ENCODE peak calls at places on chromosomes 12 and 14, in nine cellular contexts. J is colonic mucosa; W is A673; M is neural progenitor cell; S is CD8-positive, alpha-beta T cell; F is A549; Q is GM12865; T is PC-9; I is fibroblast of pulmonary artery. C is an unnamed sample.

GRCh38 chr12:1117371-1117770 is 126.3 kb downstream of the ERC1 start:
- DNase-seq in I (no peak), W (no peak), F (peak), Q (no peak), J (no peak), T (no peak), S (no peak), M (no peak), C (no peak)

GRCh38 chr14:56482306-56482705 is 97.3 kb upstream of the TMEM260 start:
- DNase-seq in F (peak), I (peak), T (peak), M (peak), Q (peak), W (peak), J (no peak), S (no peak), C (peak)

GRCh38 chr14:89955022-89955414 is 488 bp upstream of the EFCAB11 start:
- DNase-seq in F (no peak), M (no peak), T (peak), W (no peak), S (no peak), J (no peak), I (no peak), Q (no peak), C (no peak)

GRCh38 chr14:20223410-20223809 is at the start of gene OR11H6:
- DNase-seq in J (no peak), W (no peak), M (no peak), Q (no peak), S (no peak), T (no peak), I (no peak), F (no peak), C (no peak)

GRCh38 chr12:94714378-94714777 is 64.0 kb upstream of the TMCC3 start:
- DNase-seq in S (no peak), T (no peak), F (no peak), M (no peak), I (peak), J (no peak), Q (no peak), W (no peak), C (peak)

GRCh38 chr12:27094726-27095125 is 12.3 kb upstream of the C12orf71 start:
- DNase-seq in Q (peak), S (no peak), F (no peak), W (no peak), I (no peak), M (no peak), J (no peak), T (no peak), C (no peak)

GRCh38 chr14:28763914-28764848 is 2.4 kb upstream of the FOXG1 start:
- DNase-seq in Q (no peak), I (no peak), T (no peak), S (no peak), F (no peak), M (peak), W (no peak), J (no peak), C (no peak)

GRCh38 chr12:52132754-52133161 is 53.3 kb downstream of the SMIM41 start:
- DNase-seq in M (no peak), T (no peak), J (no peak), W (no peak), I (peak), Q (no peak), F (no peak), S (no peak), C (no peak)

GRCh38 chr12:66497000-66497897 is 181.6 kb downstream of the GRIP1 start:
- DNase-seq in I (peak), M (no peak), Q (no peak), W (no peak), T (no peak), S (no peak), F (no peak), J (no peak), C (no peak)

GRCh38 chr14:30180219-30180618 is 252.6 kb upstream of the PRKD1 start:
- DNase-seq in F (no peak), I (peak), J (no peak), T (no peak), S (no peak), M (no peak), W (no peak), Q (no peak), C (peak)

GRCh38 chr14:89578048-89578619 is 161.1 kb upstream of the FOXN3 start:
- DNase-seq in S (no peak), J (no peak), W (no peak), Q (no peak), F (no peak), I (peak), T (no peak), M (no peak), C (peak)

GRCh38 chr12:48160807-48161206 is 3.5 kb upstream of the ASB8 start:
- DNase-seq in S (no peak), W (no peak), I (peak), F (no peak), T (no peak), M (no peak), J (no peak), Q (peak), C (no peak)

GRCh38 chr14:69291891-69292586 is 32.1 kb downstream of the GALNT16 start:
- DNase-seq in S (no peak), W (no peak), Q (no peak), I (no peak), F (no peak), T (no peak), J (no peak), M (no peak), C (no peak)

DNA sequence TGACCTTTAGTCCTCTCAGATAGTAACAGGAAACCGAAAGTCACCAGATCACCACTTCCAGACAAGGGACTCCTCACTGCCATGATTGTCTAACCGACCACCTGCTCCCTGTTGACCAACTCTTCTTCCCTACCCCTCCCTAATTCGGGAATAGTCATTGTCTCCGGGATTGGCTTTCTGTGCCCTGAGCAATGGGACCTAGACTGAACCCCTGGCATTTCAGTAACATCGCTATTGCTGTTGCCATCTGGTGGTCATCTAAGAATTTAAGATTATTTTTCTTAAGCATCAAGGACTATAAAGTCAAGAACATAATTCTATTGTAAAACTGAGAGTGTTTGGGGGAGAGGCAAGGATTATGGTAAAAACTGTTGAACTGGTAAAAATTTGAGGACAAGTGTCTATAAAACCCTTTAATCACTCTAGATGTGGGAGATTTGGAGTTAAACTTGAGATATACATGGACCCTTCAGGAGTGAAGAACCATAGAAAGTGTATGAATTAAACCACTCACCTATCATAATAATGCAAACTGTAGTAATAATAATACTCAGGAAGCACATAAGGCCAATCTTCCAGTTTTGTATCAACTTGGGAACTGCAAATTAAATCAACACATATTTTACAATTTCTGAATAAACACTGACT is 6.3 kb downstream of the CLEC2A start:
- DNase-seq in M (peak), S (no peak), F (peak), I (peak), W (peak), T (peak), Q (peak), J (no peak), C (peak)
- TF ChIP-seq CTCF in M (peak), S (peak), F (peak), I (peak), W (peak), T (peak), Q (peak), J (peak), C (peak)

GRCh38 chr12:122412851-122413433 is 9.5 kb downstream of the CLIP1 start:
- DNase-seq in Q (peak), S (no peak), M (no peak), T (no peak), I (no peak), J (no peak), F (no peak), W (peak), C (peak)
- H3K4me3 ChIP-seq in Q (peak), S (no peak), M (no peak), T (no peak), I (no peak), J (no peak), F (no peak), W (peak), C (no peak)

GRCh38 chr12:87995581-87996178 is 33.5 kb downstream of the C12orf50 start:
- DNase-seq in W (peak), J (peak), Q (peak), T (peak), M (peak), I (peak), F (peak), S (peak), C (peak)
- TF ChIP-seq CTCF in W (peak), J (peak), Q (peak), T (peak), M (peak), I (peak), F (peak), S (peak), C (peak)

GRCh38 chr14:61345144-61345482 is 23.7 kb downstream of the PRKCH start:
- DNase-seq in W (no peak), M (no peak), S (no peak), J (no peak), T (no peak), Q (no peak), F (no peak), I (no peak), C (no peak)

GRCh38 chr14:61343471-61343870 is 22.1 kb downstream of the PRKCH start:
- DNase-seq in Q (no peak), F (no peak), S (no peak), M (no peak), I (peak), J (no peak), T (no peak), W (no peak), C (no peak)

GRCh38 chr14:61343991-61344405 is 22.6 kb downstream of the PRKCH start:
- DNase-seq in F (no peak), T (no peak), W (no peak), M (no peak), S (no peak), J (no peak), Q (peak), I (no peak), C (no peak)

GRCh38 chr14:61346221-61346620 is 24.8 kb downstream of the PRKCH start:
- DNase-seq in W (no peak), M (no peak), Q (no peak), J (no peak), F (no peak), S (no peak), I (no peak), T (no peak), C (no peak)

DNA sequence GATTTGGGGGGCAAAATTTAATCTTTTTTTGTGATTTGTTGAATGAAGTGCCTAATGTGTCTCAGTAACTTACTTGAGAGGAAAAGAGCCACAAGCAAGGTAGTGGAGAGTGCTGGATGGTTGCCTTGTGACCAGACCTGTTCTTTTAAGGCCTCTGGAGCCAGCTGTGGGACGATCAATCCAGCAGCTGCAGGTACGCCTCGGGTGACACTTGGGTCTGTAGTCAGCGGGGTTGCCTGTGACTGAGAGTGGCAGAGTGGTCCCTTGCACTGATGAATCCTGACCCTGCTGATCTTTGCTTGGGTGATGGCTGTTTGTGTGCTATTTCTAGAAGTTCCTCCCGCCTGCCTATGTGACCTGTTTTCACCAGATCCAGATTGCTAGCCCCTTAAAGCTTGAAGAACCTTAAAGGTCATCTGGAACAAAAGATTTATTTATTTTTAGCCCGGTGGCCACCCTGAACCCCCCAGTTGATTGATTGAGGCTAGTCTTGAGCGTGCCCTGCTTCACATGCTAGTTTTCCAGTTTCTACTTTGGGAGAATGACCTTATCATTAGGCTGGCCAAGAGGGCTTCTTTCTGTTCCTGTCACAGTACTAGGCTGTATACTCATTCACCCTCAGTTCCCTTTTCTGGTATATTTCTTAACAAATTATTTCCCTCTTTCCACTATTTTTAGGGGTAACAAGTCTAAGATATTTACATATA is 23.2 kb downstream of the PRKCH start:
- DNase-seq in I (no peak), F (no peak), W (no peak), M (no peak), J (no peak), Q (no peak), S (no peak), T (no peak), C (no peak)
- H3K4me3 ChIP-seq in I (no peak), F (no peak), W (no peak), M (no peak), J (no peak), Q (peak), S (peak), T (no peak), C (no peak)

DNA sequence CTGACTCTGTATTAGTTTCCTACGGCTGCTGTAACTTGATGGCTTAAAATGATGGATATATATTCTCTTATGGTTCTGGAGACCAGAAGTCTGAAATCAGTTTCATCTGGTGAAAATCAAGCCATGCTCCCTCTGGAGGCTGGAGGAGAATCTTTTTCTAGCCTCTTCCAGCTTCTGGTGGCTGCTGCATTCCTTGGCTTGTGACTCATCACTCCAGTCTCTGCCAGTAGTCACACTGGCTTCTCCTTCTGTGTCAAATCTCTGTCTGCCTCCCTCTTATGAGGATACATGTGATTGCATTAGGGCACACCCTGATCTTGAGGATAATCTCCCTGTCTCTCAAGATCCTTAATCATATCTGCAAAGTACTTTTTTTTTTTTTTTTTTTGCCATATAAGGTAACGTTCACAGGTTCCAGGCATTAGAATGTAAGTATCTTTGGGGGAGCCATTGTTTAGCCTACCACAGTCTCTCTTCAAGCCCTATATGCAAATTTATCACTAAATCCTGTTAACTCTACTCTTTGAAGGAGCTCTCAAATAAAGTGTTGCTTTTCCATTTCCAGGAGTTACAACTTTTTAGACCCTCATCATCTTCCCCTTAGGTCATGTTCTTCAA is 17.8 kb downstream of the DNAL1 start:
- DNase-seq in T (peak), M (peak), W (peak), F (peak), I (peak), J (peak), S (no peak), Q (no peak), C (peak)
- TF ChIP-seq CTCF in T (peak), M (no peak), W (peak), F (peak), I (peak), J (no peak), S (no peak), Q (no peak), C (peak)

DNA sequence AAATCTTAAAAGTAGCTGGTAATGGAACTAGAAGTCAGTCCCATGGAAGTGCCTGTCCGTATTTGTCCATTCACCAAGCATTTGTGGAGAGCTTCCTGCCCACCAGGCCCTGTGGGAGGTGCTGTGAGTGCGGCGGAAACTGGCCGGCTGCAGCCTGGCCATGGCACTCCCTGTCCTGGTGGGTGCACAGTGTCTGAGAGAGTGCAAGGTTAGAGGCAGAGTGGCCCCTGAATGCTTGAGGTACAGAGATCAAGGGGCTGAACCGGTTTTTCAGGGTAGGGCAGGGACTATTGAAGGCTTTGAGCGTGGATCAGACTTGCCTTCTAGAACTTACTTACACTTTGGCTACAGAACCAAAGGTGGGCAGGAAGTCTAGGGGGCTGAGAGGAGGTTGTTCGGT is 92.9 kb downstream of the ESR2 start:
- DNase-seq in Q (no peak), J (no peak), T (no peak), F (no peak), W (no peak), I (no peak), M (no peak), S (no peak), C (no peak)
- H3K4me3 ChIP-seq in Q (no peak), J (no peak), T (no peak), F (no peak), W (no peak), I (no peak), M (no peak), S (no peak), C (no peak)

GRCh38 chr12:79374543-79374942 is 316.2 kb downstream of the PAWR start:
- DNase-seq in S (no peak), M (no peak), I (no peak), W (no peak), Q (no peak), F (peak), T (no peak), J (no peak), C (no peak)
- TF ChIP-seq CTCF in S (no peak), M (no peak), I (no peak), W (no peak), Q (no peak), F (no peak), T (no peak), J (no peak), C (peak)

C was measured in choroid plexus epithelial cell.